ENCODE peak calls at places on chromosomes 5 and 9, in eight cellular contexts. R is hepatocyte; A is heart left ventricle; P is naive thymus-derived CD4-positive, alpha-beta T cell; Y is Peyer's patch; S is prostate gland; V is keratinocyte; F is lung. T is an unnamed sample.

GRCh38 chr5:37251673-37252072 is 2.5 kb upstream of the CPLANE1 start:
- DNase-seq in F (no peak), P (no peak), A (no peak), V (no peak), Y (no peak), S (no peak), R (no peak), T (no peak)

GRCh38 chr5:17910318-17910717 is 276.1 kb downstream of the TAF11L14 start:
- DNase-seq in S (no peak), A (no peak), V (peak), R (no peak), F (no peak), P (no peak), Y (no peak), T (no peak)

GRCh38 chr5:2753452-2754409 is 2.3 kb upstream of the IRX2 start:
- DNase-seq in S (no peak), P (no peak), R (peak), V (no peak), F (no peak), Y (no peak), A (no peak), T (no peak)

GRCh38 chr5:131264453-131265200 is 774 bp downstream of the CDC42SE2 start:
- DNase-seq in V (no peak), F (peak), R (peak), S (peak), Y (peak), P (peak), A (peak), T (peak)

GRCh38 chr5:82386576-82386975 is 108.4 kb upstream of the RPS23 start:
- DNase-seq in F (no peak), A (no peak), Y (no peak), V (no peak), R (no peak), S (no peak), P (no peak), T (no peak)

GRCh38 chr5:52800394-52801213 is 12.9 kb downstream of the ITGA1 start:
- DNase-seq in R (peak), S (peak), A (peak), V (no peak), Y (peak), F (peak), P (peak), T (peak)

GRCh38 chr9:78831726-78832125 is 534.8 kb downstream of the PSAT1 start:
- DNase-seq in V (no peak), Y (no peak), F (no peak), R (no peak), S (no peak), A (no peak), P (no peak), T (no peak)

GRCh38 chr9:123487944-123488343 is 131.9 kb downstream of the CRB2 start:
- DNase-seq in S (no peak), R (no peak), A (no peak), P (no peak), V (no peak), Y (no peak), F (no peak), T (no peak)

GRCh38 chr9:138104251-138105122 is 226.9 kb downstream of the CACNA1B start:
- DNase-seq in R (no peak), A (no peak), P (no peak), V (no peak), Y (no peak), S (peak), F (peak), T (no peak)

GRCh38 chr5:149779071-149779470 is 49.0 kb downstream of the PPARGC1B start:
- DNase-seq in R (no peak), V (no peak), F (no peak), P (no peak), Y (peak), A (peak), S (no peak), T (no peak)

GRCh38 chr9:129761901-129762359 is 9.1 kb upstream of the PTGES start:
- DNase-seq in F (no peak), R (no peak), V (no peak), A (no peak), Y (no peak), P (no peak), S (no peak), T (peak)

GRCh38 chr9:134458111-134458845 is 132.0 kb downstream of the RXRA start:
- DNase-seq in P (no peak), Y (no peak), A (peak), F (no peak), S (no peak), V (no peak), R (peak), T (no peak)

GRCh38 chr5:39190311-39191102 is 28.9 kb downstream of the FYB1 start:
- DNase-seq in R (no peak), P (no peak), S (no peak), F (no peak), V (no peak), A (no peak), Y (no peak), T (no peak)

DNA sequence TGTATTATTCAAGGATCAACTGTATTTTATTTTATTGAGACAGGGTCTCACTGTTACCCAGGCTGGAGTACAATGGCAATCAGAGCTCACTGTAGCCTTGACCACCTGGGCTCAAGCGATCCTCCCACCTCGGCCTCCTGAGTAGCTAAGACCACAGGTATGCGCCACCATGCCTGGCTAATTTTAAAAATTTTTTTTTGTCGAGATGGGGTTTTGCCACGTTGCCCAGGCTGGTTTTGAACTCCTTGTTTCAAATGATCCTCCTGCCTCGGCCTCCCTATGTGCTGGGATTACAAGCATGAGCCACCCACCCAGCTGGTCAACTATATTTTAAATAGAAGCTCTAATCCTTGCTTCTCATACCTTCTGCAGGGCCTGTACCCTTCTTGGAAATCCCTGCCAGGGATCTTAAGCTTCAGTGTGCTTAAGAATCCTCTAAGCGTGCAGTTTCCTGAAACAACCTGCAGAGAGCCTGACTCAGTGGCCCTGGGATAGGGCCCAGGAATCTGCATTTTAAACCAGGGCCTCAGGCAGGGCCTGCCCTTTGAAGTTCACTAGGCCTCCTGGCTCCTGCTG is 2.9 kb downstream of the AKNA start:
- DNase-seq in F (no peak), Y (no peak), S (no peak), P (no peak), R (no peak), A (no peak), V (no peak), T (no peak)
- H3K27ac ChIP-seq in F (peak), Y (peak), S (peak), P (peak), R (peak), A (peak), V (peak), T (no peak)

GRCh38 chr5:96008987-96009647 is 47.5 kb upstream of the ELL2 start:
- DNase-seq in V (no peak), A (no peak), P (no peak), F (no peak), Y (no peak), S (no peak), R (no peak), T (no peak)
- H3K27ac ChIP-seq in V (no peak), A (no peak), P (no peak), F (no peak), Y (no peak), S (no peak), R (no peak), T (no peak)

GRCh38 chr5:123439616-123440153 is 16.5 kb upstream of the CEP120 start:
- DNase-seq in A (no peak), V (no peak), P (no peak), R (no peak), S (no peak), Y (no peak), F (no peak), T (no peak)

GRCh38 chr5:123436201-123436600 is 13.0 kb upstream of the CEP120 start:
- DNase-seq in S (no peak), A (no peak), R (no peak), P (no peak), Y (no peak), F (no peak), V (no peak), T (no peak)

GRCh38 chr5:123440456-123440855 is 17.3 kb upstream of the CEP120 start:
- DNase-seq in F (no peak), Y (no peak), S (no peak), P (no peak), A (no peak), R (no peak), V (no peak), T (no peak)

GRCh38 chr5:123438902-123439301 is 15.7 kb upstream of the CEP120 start:
- DNase-seq in A (no peak), V (no peak), P (no peak), F (no peak), Y (no peak), R (no peak), S (no peak), T (no peak)

DNA sequence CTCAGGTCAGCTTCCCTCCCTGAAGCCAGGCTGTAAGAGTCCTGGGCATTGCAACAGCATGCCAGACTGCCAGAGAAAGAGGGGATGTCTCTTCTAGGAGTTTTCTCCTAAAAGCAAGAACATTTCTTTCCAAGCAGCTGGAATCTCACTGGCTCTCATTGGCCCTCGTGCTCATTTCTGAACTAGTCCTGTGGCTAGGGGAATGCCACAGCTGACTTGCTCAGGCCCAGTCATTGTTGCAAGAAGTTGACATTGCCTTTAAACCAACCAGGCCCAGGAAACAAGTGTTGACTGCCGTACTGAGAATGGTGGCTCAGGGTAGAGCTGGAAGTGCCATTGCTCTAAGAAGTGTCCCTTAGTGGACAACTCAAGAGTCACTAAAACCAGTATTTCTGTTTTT is 15.0 kb upstream of the CEP120 start:
- DNase-seq in V (no peak), A (no peak), R (no peak), S (no peak), F (no peak), P (no peak), Y (no peak), T (no peak)
- H3K27ac ChIP-seq in V (no peak), A (no peak), R (no peak), S (no peak), F (no peak), P (no peak), Y (no peak), T (peak)

GRCh38 chr5:6767481-6768063 is 54.3 kb downstream of the TENT4A start:
- DNase-seq in A (no peak), V (no peak), Y (no peak), S (no peak), F (no peak), P (no peak), R (no peak), T (no peak)
- H3K27ac ChIP-seq in A (no peak), V (no peak), Y (no peak), S (no peak), F (no peak), P (no peak), R (no peak), T (no peak)

GRCh38 chr5:191036-191948 is at the start of gene LRRC14B:
- DNase-seq in R (no peak), S (peak), V (no peak), A (peak), P (peak), Y (peak), F (no peak), T (peak)
- H3K27ac ChIP-seq in R (no peak), S (peak), V (no peak), A (peak), P (no peak), Y (no peak), F (peak), T (no peak)

GRCh38 chr9:14277202-14277601 is 36.7 kb downstream of the NFIB start:
- DNase-seq in S (peak), F (no peak), A (peak), V (peak), Y (no peak), P (no peak), R (no peak), T (no peak)
- H3K27ac ChIP-seq in S (no peak), F (peak), A (peak), V (peak), Y (no peak), P (no peak), R (no peak), T (peak)

GRCh38 chr5:114360816-114361723 is 800 bp upstream of the KCNN2 start:
- DNase-seq in S (peak), F (no peak), V (no peak), R (peak), Y (peak), P (no peak), A (peak), T (peak)
- H3K27ac ChIP-seq in S (peak), F (peak), V (no peak), R (peak), Y (no peak), P (no peak), A (peak), T (peak)

T was measured in body of pancreas.